ENCODE peak calls at places on chromosomes 3 and 15, in eight cellular contexts. F is nephron progenitor cell, Z is brain microvascular endothelial cell, H is mucosa of descending colon, S is non-pigmented ciliary epithelial cell, B is skeletal muscle cell, Q is GM23248, E is AG20443. Y is an unnamed sample.

GRCh38 chr3:40637891-40638290 is 113.1 kb downstream of the ZNF621 start:
- DNase-seq in B (no peak), E (no peak), Z (no peak), S (no peak), H (no peak), Q (no peak), F (no peak), Y (no peak)

GRCh38 chr3:69761896-69762789 is 22.9 kb downstream of the MITF start:
- DNase-seq in H (no peak), F (no peak), E (peak), S (peak), B (peak), Q (peak), Z (peak), Y (no peak)

GRCh38 chr3:23750573-23751484 is 54.9 kb upstream of the UBE2E1 start:
- DNase-seq in Q (no peak), B (no peak), E (no peak), Z (no peak), H (no peak), S (no peak), F (no peak), Y (no peak)

GRCh38 chr3:188323067-188323842 is 169.3 kb downstream of the LPP start:
- DNase-seq in H (peak), S (no peak), B (no peak), Q (no peak), Z (no peak), F (no peak), E (no peak), Y (no peak)

GRCh38 chr15:38299216-38299615 is 46.6 kb downstream of the SPRED1 start:
- DNase-seq in S (peak), Z (peak), F (no peak), H (no peak), E (no peak), Q (peak), B (peak), Y (no peak)

GRCh38 chr3:188006726-188007393 is 147.1 kb upstream of the LPP start:
- DNase-seq in Q (peak), S (no peak), H (no peak), Z (no peak), F (peak), E (no peak), B (no peak), Y (no peak)

GRCh38 chr3:140510303-140510861 is 167.5 kb upstream of the TRIM42 start:
- DNase-seq in B (no peak), E (no peak), Z (no peak), Q (no peak), S (no peak), H (no peak), F (no peak), Y (no peak)

GRCh38 chr3:103794656-103795055 is 1359.8 kb downstream of the ZPLD1 start:
- DNase-seq in Q (no peak), H (no peak), B (no peak), S (no peak), F (no peak), E (no peak), Z (no peak), Y (no peak)

GRCh38 chr3:71456155-71456554 is 127.4 kb downstream of the FOXP1 start:
- DNase-seq in B (no peak), Z (no peak), H (no peak), Q (no peak), E (no peak), S (no peak), F (no peak), Y (no peak)

GRCh38 chr15:38253448-38253847 is 812 bp downstream of the SPRED1 start:
- DNase-seq in F (no peak), S (peak), E (peak), H (peak), Q (peak), Z (peak), B (peak), Y (no peak)

GRCh38 chr3:170811515-170811914 is 58.5 kb downstream of the RPL22L1 start:
- DNase-seq in S (no peak), B (no peak), Z (peak), F (no peak), H (no peak), E (no peak), Q (peak), Y (no peak)

GRCh38 chr3:197124713-197125112 is 95.1 kb upstream of the MELTF start:
- DNase-seq in Z (no peak), S (no peak), H (no peak), B (no peak), F (no peak), E (no peak), Q (no peak), Y (no peak)

GRCh38 chr15:45102226-45102625 is 11.7 kb downstream of the DUOX2 start:
- DNase-seq in H (no peak), Q (no peak), Z (no peak), B (no peak), S (no peak), F (no peak), E (no peak), Y (no peak)

GRCh38 chr3:43902415-43902814 is 211.7 kb downstream of the ABHD5 start:
- DNase-seq in Z (no peak), S (no peak), F (no peak), Q (no peak), E (no peak), B (no peak), H (no peak), Y (no peak)

GRCh38 chr3:119831941-119832371 is 50.1 kb downstream of the NR1I2 start:
- DNase-seq in B (no peak), F (no peak), Z (peak), S (peak), Q (peak), E (peak), H (no peak), Y (no peak)

GRCh38 chr3:43001094-43001553 is 22.0 kb downstream of the GASK1A start:
- DNase-seq in S (peak), B (peak), F (no peak), Q (peak), H (peak), Z (peak), E (peak), Y (peak)

GRCh38 chr3:121477589-121477988 is 68.2 kb downstream of the POLQ start:
- DNase-seq in B (peak), Z (peak), F (no peak), E (peak), H (no peak), S (peak), Q (peak), Y (no peak)

GRCh38 chr3:179015551-179016020 is 56.0 kb downstream of the ZMAT3 start:
- DNase-seq in F (peak), Q (peak), Z (peak), S (peak), E (peak), B (peak), H (peak), Y (no peak)

GRCh38 chr15:40238481-40238926 is 359 bp upstream of the PAK6 start:
- DNase-seq in F (no peak), Q (no peak), E (no peak), Z (no peak), S (no peak), H (no peak), B (no peak), Y (peak)

GRCh38 chr3:146469206-146470017 is at the start of gene PLSCR2:
- DNase-seq in H (peak), Z (no peak), Q (peak), S (no peak), F (no peak), E (peak), B (no peak), Y (peak)

GRCh38 chr3:59919581-59919980 is 869.8 kb upstream of the CFAP20DC start:
- DNase-seq in Q (no peak), F (no peak), S (no peak), H (no peak), B (no peak), Z (no peak), E (no peak), Y (no peak)

GRCh38 chr3:23834082-23834870 is 28.5 kb downstream of the UBE2E1 start:
- DNase-seq in S (no peak), E (peak), H (no peak), F (no peak), B (no peak), Q (peak), Z (no peak), Y (no peak)

GRCh38 chr3:177610677-177611654 is 413.7 kb upstream of the TBL1XR1 start:
- DNase-seq in E (no peak), F (no peak), H (peak), S (no peak), Z (no peak), B (no peak), Q (no peak), Y (no peak)

GRCh38 chr3:56025316-56025715 is 443.0 kb downstream of the ERC2 start:
- DNase-seq in S (no peak), E (no peak), Z (no peak), Q (no peak), H (no peak), F (no peak), B (no peak), Y (no peak)

GRCh38 chr3:187002915-187003314 is 72.6 kb downstream of the ST6GAL1 start:
- DNase-seq in F (no peak), S (no peak), E (no peak), Z (no peak), B (no peak), Q (no peak), H (no peak), Y (no peak)

GRCh38 chr3:15638193-15638890 is 36.8 kb downstream of the BTD start:
- DNase-seq in Q (peak), E (no peak), Z (no peak), S (no peak), F (no peak), B (no peak), H (no peak), Y (peak)

GRCh38 chr15:50256188-50257041 is 9.1 kb downstream of the HDC start:
- DNase-seq in Q (peak), F (no peak), H (no peak), S (peak), B (peak), E (no peak), Z (peak), Y (no peak)

GRCh38 chr3:187000711-187001151 is 70.4 kb downstream of the ST6GAL1 start:
- DNase-seq in H (no peak), B (no peak), Q (no peak), F (no peak), S (no peak), E (no peak), Z (no peak), Y (no peak)

GRCh38 chr3:127671523-127672428 is 976 bp upstream of the ABTB1 start:
- DNase-seq in B (no peak), Q (peak), E (peak), S (no peak), Z (no peak), H (no peak), F (no peak), Y (peak)

GRCh38 chr3:156036258-156037053 is 83.9 kb upstream of the KCNAB1 start:
- DNase-seq in S (no peak), F (no peak), H (no peak), Q (no peak), E (no peak), B (no peak), Z (no peak), Y (no peak)

GRCh38 chr3:64667887-64668581 is 19.8 kb downstream of the ADAMTS9 start:
- DNase-seq in E (no peak), B (no peak), F (no peak), H (no peak), Z (no peak), Q (no peak), S (no peak), Y (peak)

GRCh38 chr3:124952456-124952855 is 17.9 kb upstream of the MUC13 start:
- DNase-seq in Z (no peak), F (no peak), Q (no peak), H (no peak), E (no peak), B (no peak), S (no peak), Y (no peak)

GRCh38 chr3:161096771-161097367 is 8.3 kb downstream of the B3GALNT1 start:
- DNase-seq in S (no peak), B (no peak), E (no peak), H (peak), Q (no peak), Z (no peak), F (no peak), Y (no peak)

Y was measured in sigmoid colon.